ENCODE peak calls at places on chromosomes 5 and 9, in eight cellular contexts. J is AG04450, A is A673, O is gastrocnemius medialis, R is breast epithelium, Y is cardiac muscle cell, G is body of pancreas, E is foreskin fibroblast. X is an unnamed sample.
A peak's percentile ranks its signal among the peaks of the same experiment; 100 is the strongest.

GRCh38 chr9:121778252-121779225 is 127.1 kb downstream of the DAB2IP start:
- DNase-seq in Y (no peak), O (peak; percentile 39), E (peak; percentile 24), R (no peak), G (no peak), A (no peak), J (no peak), X (no peak)

GRCh38 chr5:11048760-11049159 is 287.7 kb upstream of the DAP start:
- DNase-seq in R (no peak), G (no peak), Y (no peak), A (peak; percentile 9), O (no peak), E (no peak), J (no peak), X (no peak)

GRCh38 chr5:102540251-102540812 is 41.5 kb upstream of the SLCO6A1 start:
- DNase-seq in J (no peak), R (no peak), G (no peak), Y (no peak), O (no peak), A (no peak), E (no peak), X (no peak)

GRCh38 chr5:141668601-141669265 is 13.3 kb downstream of the ARAP3 start:
- DNase-seq in E (peak; percentile 38), O (no peak), R (no peak), J (no peak), A (no peak), Y (no peak), G (no peak), X (no peak)

GRCh38 chr9:113222482-113222841 is 1.1 kb downstream of the SLC31A1 start:
- DNase-seq in Y (peak; percentile 1), J (no peak), R (no peak), G (no peak), E (peak; percentile 53), O (no peak), A (no peak), X (no peak)

GRCh38 chr9:16496908-16497307 is 373.6 kb downstream of the BNC2 start:
- DNase-seq in Y (no peak), O (no peak), A (no peak), J (no peak), G (no peak), R (no peak), E (no peak), X (no peak)

GRCh38 chr9:98280574-98280973 is 25.1 kb upstream of the TBC1D2 start:
- DNase-seq in E (no peak), O (no peak), A (peak; percentile 58), G (no peak), J (no peak), R (no peak), Y (no peak), X (no peak)

GRCh38 chr9:96148634-96149138 is 153.3 kb downstream of the HSD17B3 start:
- DNase-seq in Y (no peak), E (no peak), A (no peak), G (no peak), O (no peak), R (no peak), J (no peak), X (no peak)

GRCh38 chr9:131276107-131276888 is at the start of gene FAM78A:
- DNase-seq in Y (peak; percentile 48), J (no peak), G (no peak), R (no peak), O (peak; percentile 50), A (no peak), E (peak; percentile 52), X (no peak)

GRCh38 chr5:13348568-13348967 is 595.9 kb downstream of the DNAH5 start:
- DNase-seq in E (no peak), G (no peak), J (no peak), A (no peak), Y (no peak), O (no peak), R (no peak), X (no peak)

GRCh38 chr5:6739603-6740002 is 26.4 kb downstream of the TENT4A start:
- DNase-seq in A (no peak), E (no peak), G (no peak), R (no peak), Y (no peak), J (no peak), O (no peak), X (no peak)

GRCh38 chr5:60710362-60710761 is 10.4 kb upstream of the DEPDC1B start:
- DNase-seq in O (no peak), G (no peak), R (no peak), E (no peak), A (no peak), J (no peak), Y (no peak), X (no peak)

GRCh38 chr9:92147030-92147853 is 32.0 kb upstream of the SPTLC1 start:
- DNase-seq in R (peak; percentile 43), Y (no peak), E (peak; percentile 94), J (peak; percentile 85), O (no peak), G (peak; percentile 61), A (no peak), X (no peak)

GRCh38 chr5:79171846-79172245 is 60.2 kb downstream of the BHMT start:
- DNase-seq in R (no peak), Y (no peak), G (no peak), O (no peak), A (no peak), J (no peak), E (no peak), X (no peak)

GRCh38 chr5:128237504-128237903 is 153.9 kb downstream of the SLC12A2 start:
- DNase-seq in A (no peak), J (no peak), O (no peak), G (no peak), R (no peak), E (peak; percentile 46), Y (no peak), X (no peak)

GRCh38 chr5:1399737-1400136 is 45.5 kb downstream of the SLC6A3 start:
- DNase-seq in J (no peak), O (no peak), A (no peak), Y (no peak), E (no peak), G (no peak), R (no peak), X (no peak)

GRCh38 chr9:121700165-121700830 is 48.9 kb downstream of the DAB2IP start:
- DNase-seq in Y (peak; percentile 26), E (peak; percentile 80), R (peak; percentile 96), A (no peak), O (peak; percentile 94), G (peak; percentile 87), J (no peak), X (peak; percentile 57)

GRCh38 chr9:97293207-97293721 is 14.2 kb upstream of the CCDC180 start:
- DNase-seq in R (no peak), E (peak; percentile 67), G (no peak), Y (no peak), J (no peak), A (peak; percentile 6), O (peak; percentile 42), X (no peak)

GRCh38 chr9:83707518-83707767 is 315 bp downstream of the UBQLN1 start:
- DNase-seq in O (no peak), Y (no peak), A (no peak), R (peak; percentile 67), E (peak; percentile 88), J (no peak), G (no peak), X (no peak)

GRCh38 chr5:93721511-93721910 is 19.9 kb downstream of the POU5F2 start:
- DNase-seq in A (no peak), G (no peak), J (no peak), R (no peak), Y (no peak), E (no peak), O (no peak), X (no peak)

GRCh38 chr5:93722588-93722987 is 18.8 kb downstream of the POU5F2 start:
- DNase-seq in G (no peak), J (no peak), R (no peak), E (no peak), A (no peak), O (no peak), Y (no peak), X (no peak)

GRCh38 chr5:93723005-93723404 is 18.4 kb downstream of the POU5F2 start:
- DNase-seq in R (no peak), O (no peak), E (peak; percentile 72), Y (no peak), G (no peak), J (no peak), A (no peak), X (no peak)

GRCh38 chr5:93724791-93725190 is 16.6 kb downstream of the POU5F2 start:
- DNase-seq in E (no peak), Y (no peak), J (no peak), R (no peak), G (no peak), A (no peak), O (no peak), X (no peak)

GRCh38 chr5:93721045-93721444 is 20.4 kb downstream of the POU5F2 start:
- DNase-seq in A (no peak), Y (no peak), E (no peak), R (no peak), O (no peak), G (no peak), J (no peak), X (no peak)
- H3K4me3 ChIP-seq in A (no peak overlapping the region), Y (no peak overlapping the region), E (no peak overlapping the region), R (no peak overlapping the region), O (no peak overlapping the region), G (no peak overlapping the region), J (no peak overlapping the region), X (no peak overlapping the region)

GRCh38 chr9:127965953-127966352 is 14.8 kb downstream of the EEIG1 start:
- DNase-seq in Y (no peak), R (no peak), A (no peak), J (no peak), E (peak; percentile 49), G (no peak), O (no peak), X (no peak)
- H3K4me3 ChIP-seq in Y (no peak overlapping the region), R (peak overlapping the region; percentile 27), A (no peak overlapping the region), J (no peak overlapping the region), E (no peak overlapping the region), G (no peak overlapping the region), O (peak overlapping the region; percentile 2), X (peak overlapping the region; percentile 44)

DNA sequence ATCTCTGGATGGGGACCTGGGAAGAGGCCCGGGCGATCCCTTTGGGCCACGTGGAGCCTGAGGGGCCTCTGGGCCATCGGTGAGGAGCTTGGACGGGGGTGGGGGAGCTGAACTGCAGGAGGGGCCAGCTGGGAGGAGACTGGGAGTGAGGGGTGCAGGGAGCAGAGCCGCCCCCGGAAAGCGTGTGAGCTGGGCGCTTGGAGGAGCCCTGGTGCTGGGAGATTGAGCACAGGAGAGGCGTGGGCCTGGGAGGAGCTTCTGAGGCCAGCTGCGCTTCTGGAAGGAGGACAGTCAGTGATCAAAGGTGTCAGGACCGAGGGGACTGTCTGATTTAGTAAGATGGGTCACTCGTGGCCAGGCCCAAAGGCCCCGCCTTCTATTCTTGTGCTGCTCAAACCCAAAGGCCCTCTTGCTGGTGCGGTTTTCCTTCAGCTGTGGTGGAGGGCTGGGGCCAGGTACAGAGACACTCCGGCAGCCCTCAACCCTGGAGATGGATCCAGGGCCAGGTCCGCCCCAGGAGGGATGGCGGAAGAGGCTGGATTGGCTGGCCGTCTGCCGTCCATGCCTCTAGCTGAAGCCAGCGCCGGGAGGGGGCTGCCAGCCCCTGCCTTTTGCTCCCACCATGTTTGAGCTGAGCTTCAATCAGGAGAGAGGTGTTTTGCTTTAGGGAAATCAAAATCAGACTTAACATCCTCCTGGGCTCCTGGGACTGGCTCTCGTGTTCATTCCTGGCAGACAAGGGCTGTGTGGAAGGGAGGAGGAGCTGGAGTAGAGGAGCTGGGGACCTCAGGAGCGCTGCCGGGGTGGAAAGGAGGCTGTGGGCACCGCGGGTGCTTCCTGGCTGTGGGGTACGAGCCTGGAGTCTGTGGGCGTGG is 21.6 kb downstream of the NCS1 start:
- DNase-seq in Y (no peak), A (no peak), R (no peak), O (no peak), E (peak; percentile 45), J (no peak), G (no peak), X (no peak)
- H3K4me3 ChIP-seq in Y (no peak overlapping the region), A (no peak overlapping the region), R (no peak overlapping the region), O (no peak overlapping the region), E (no peak overlapping the region), J (no peak overlapping the region), G (no peak overlapping the region), X (peak overlapping the region; percentile 24)

GRCh38 chr5:139667730-139668063 is 19.5 kb downstream of the CXXC5 start:
- DNase-seq in R (no peak), J (no peak), E (peak; percentile 76), O (no peak), A (peak; percentile 63), Y (no peak), G (no peak), X (no peak)
- H3K4me3 ChIP-seq in R (peak overlapping the region; percentile 52), J (peak overlapping the region; percentile 46), E (peak overlapping the region; percentile 2), O (peak overlapping the region; percentile 66), A (peak overlapping the region; percentile 38), Y (no peak overlapping the region), G (no peak overlapping the region), X (peak overlapping the region; percentile 61)

X was measured in dorsolateral prefrontal cortex.